ENCODE peak calls at places on chromosomes 6 and 20, in nine cellular contexts. H, U, Z, C, A, M, L, J and R are unnamed samples.
A peak's percentile ranks its signal among the peaks of the same experiment; 100 is the strongest.

GRCh38 chr6:93549868-93550267 is 130.5 kb upstream of the EPHA7 start:
- ATAC-seq in H (no peak), M (no peak), U (no peak), C (no peak), L (no peak), J (no peak), A (no peak), Z (no peak), R (no peak)

GRCh38 chr6:90982051-90982450 is 395.2 kb upstream of the MAP3K7 start:
- ATAC-seq in M (no peak), A (no peak), L (no peak), C (no peak), U (no peak), Z (no peak), H (no peak), J (no peak), R (peak; percentile 59)

GRCh38 chr6:54196905-54197304 is 85.7 kb downstream of the MLIP start:
- ATAC-seq in M (no peak), H (no peak), A (no peak), L (no peak), U (no peak), Z (no peak), C (peak; percentile 51), J (no peak), R (no peak)

GRCh38 chr20:1561350-1561749 is 3.8 kb upstream of the SIRPD start:
- ATAC-seq in Z (no peak), U (no peak), M (no peak), A (no peak), H (no peak), L (no peak), J (no peak), C (no peak), R (no peak)

GRCh38 chr6:80932364-80932763 is 820.1 kb downstream of the TENT5A start:
- ATAC-seq in J (no peak), A (no peak), U (no peak), Z (no peak), C (no peak), H (peak; percentile 66), L (no peak), M (no peak), R (no peak)

GRCh38 chr6:76593668-76594067 is 521.2 kb upstream of the IMPG1 start:
- ATAC-seq in M (no peak), Z (no peak), L (peak; percentile 20), H (no peak), C (no peak), U (no peak), A (no peak), J (no peak), R (no peak)

GRCh38 chr6:26183237-26183580 is 96.0 kb downstream of the HFE start:
- ATAC-seq in U (peak; percentile 49), L (no peak), J (peak; percentile 13), Z (peak; percentile 45), C (peak; percentile 25), M (peak; percentile 1), H (peak; percentile 38), A (peak; percentile 22), R (peak; percentile 37)

GRCh38 chr6:163717106-163717764 is 302.7 kb downstream of the QKI start:
- ATAC-seq in C (no peak), H (no peak), J (no peak), Z (peak; percentile 81), A (no peak), M (no peak), L (no peak), U (no peak), R (no peak)

GRCh38 chr20:14984768-14985622 is 647.6 kb upstream of the FLRT3 start:
- ATAC-seq in A (no peak), M (no peak), Z (peak; percentile 71), C (peak; percentile 39), U (peak; percentile 75), L (no peak), J (no peak), H (no peak), R (no peak)

GRCh38 chr6:127748290-127748689 is 152.6 kb downstream of the THEMIS start:
- ATAC-seq in Z (no peak), C (no peak), L (no peak), U (no peak), M (peak; percentile 30), J (no peak), H (no peak), A (peak; percentile 55), R (no peak)

GRCh38 chr6:161476711-161477110 is 202.8 kb upstream of the AGPAT4 start:
- ATAC-seq in U (no peak), H (no peak), Z (no peak), A (no peak), L (no peak), C (no peak), M (no peak), J (no peak), R (peak; percentile 21)

GRCh38 chr20:23106271-23106851 is 20.2 kb upstream of the CD93 start:
- ATAC-seq in M (no peak), Z (peak; percentile 72), C (peak; percentile 53), J (peak; percentile 56), U (peak; percentile 64), H (peak; percentile 80), A (no peak), L (no peak), R (no peak)

GRCh38 chr6:1952726-1953360 is 292.6 kb downstream of the GMDS start:
- ATAC-seq in A (no peak), H (peak; percentile 98), M (no peak), Z (no peak), J (peak; percentile 61), U (no peak), C (no peak), L (no peak), R (peak; percentile 99)